ENCODE peak calls at places on chromosome 18, in eight cellular contexts. G is activated naive CD4-positive, alpha-beta T cell treated with anti-CD3 and anti-CD28 coated beads, Interleukin-2, amount 50 U/mL, for 72 hours; P is heart right ventricle; O is mesothelial cell of epicardium; N is midbrain; U is astrocyte of the cerebellum; W is head of caudate nucleus; M is Panc1. F is an unnamed sample.

GRCh38 chr18:79873449-79874110 is 75.8 kb downstream of the KCNG2 start:
- DNase-seq in U (no peak), W (peak), N (no peak), P (no peak), O (no peak), M (no peak), G (no peak), F (peak)

GRCh38 chr18:48002933-48003365 is 72.5 kb upstream of the SMAD2 start:
- DNase-seq in P (peak), W (no peak), M (peak), O (no peak), G (no peak), N (no peak), U (peak), F (no peak)

GRCh38 chr18:13279181-13280065 is 60.9 kb downstream of the LDLRAD4 start:
- DNase-seq in G (peak), W (peak), M (no peak), P (no peak), U (no peak), O (no peak), N (no peak), F (no peak)

GRCh38 chr18:46712406-46712805 is 44.4 kb downstream of the ST8SIA5 start:
- DNase-seq in O (no peak), G (no peak), N (no peak), P (peak), U (peak), M (no peak), W (no peak), F (no peak)

GRCh38 chr18:46720521-46720920 is 36.3 kb downstream of the ST8SIA5 start:
- DNase-seq in G (no peak), U (no peak), M (no peak), N (no peak), P (no peak), O (no peak), W (no peak), F (no peak)

GRCh38 chr18:50508228-50508627 is 51.7 kb upstream of the MAPK4 start:
- DNase-seq in M (no peak), P (no peak), W (no peak), O (no peak), G (no peak), N (no peak), U (no peak), F (no peak)

GRCh38 chr18:22009242-22009641 is 160.1 kb upstream of the GATA6 start:
- DNase-seq in G (no peak), O (no peak), W (no peak), M (no peak), U (no peak), N (no peak), P (no peak), F (no peak)

GRCh38 chr18:74819433-74820059 is 221.9 kb downstream of the ZNF407 start:
- DNase-seq in O (no peak), N (peak), W (peak), M (no peak), G (no peak), U (no peak), P (no peak), F (no peak)

GRCh38 chr18:53004798-53005197 is 664.8 kb downstream of the DCC start:
- DNase-seq in P (no peak), N (no peak), G (no peak), O (no peak), M (no peak), U (no peak), W (no peak), F (no peak)

GRCh38 chr18:32019251-32019943 is 772 bp downstream of the RNF125 start:
- DNase-seq in M (no peak), P (peak), G (peak), W (peak), U (no peak), O (no peak), N (peak), F (peak)

GRCh38 chr18:56541790-56542189 is 96.6 kb downstream of the TXNL1 start:
- DNase-seq in O (no peak), M (no peak), N (no peak), U (no peak), P (no peak), G (no peak), W (no peak), F (no peak)

GRCh38 chr18:62621546-62621945 is 93.8 kb upstream of the PHLPP1 start:
- DNase-seq in M (no peak), G (no peak), N (no peak), W (peak), O (no peak), P (peak), U (no peak), F (no peak)

GRCh38 chr18:72830109-72830508 is 37.7 kb downstream of the NETO1 start:
- DNase-seq in O (no peak), W (no peak), G (no peak), U (peak), M (no peak), N (peak), P (peak), F (no peak)

GRCh38 chr18:27921904-27922541 is 254.9 kb downstream of the CDH2 start:
- DNase-seq in P (no peak), U (peak), M (no peak), O (peak), G (no peak), W (no peak), N (no peak), F (no peak)

GRCh38 chr18:6624271-6624670 is 105.2 kb upstream of the ARHGAP28 start:
- DNase-seq in N (no peak), W (no peak), U (peak), G (no peak), P (no peak), O (no peak), M (no peak), F (no peak)

GRCh38 chr18:3012306-3012919 is 531 bp downstream of the LPIN2 start:
- DNase-seq in M (no peak), O (no peak), P (peak), W (peak), N (peak), U (no peak), G (peak), F (peak)

GRCh38 chr18:75223687-75224347 is 13.2 kb downstream of the TSHZ1 start:
- DNase-seq in U (no peak), P (no peak), N (no peak), O (no peak), M (no peak), W (no peak), G (no peak), F (no peak)

GRCh38 chr18:55522011-55522410 is 66.0 kb downstream of the TCF4 start:
- DNase-seq in U (no peak), M (no peak), G (peak), P (no peak), O (no peak), N (peak), W (peak), F (no peak)

GRCh38 chr18:37529863-37530262 is 35.7 kb downstream of the CELF4 start:
- DNase-seq in N (no peak), O (no peak), W (no peak), M (no peak), U (no peak), P (peak), G (no peak), F (no peak)

GRCh38 chr18:43049021-43049420 is 66.5 kb downstream of the RIT2 start:
- DNase-seq in M (no peak), N (peak), U (peak), G (no peak), P (no peak), W (no peak), O (no peak), F (peak)

GRCh38 chr18:24428709-24429108 is 2.2 kb downstream of the IMPACT start:
- DNase-seq in W (no peak), O (no peak), G (no peak), P (no peak), N (no peak), M (no peak), U (no peak), F (no peak)

GRCh38 chr18:63192171-63192884 is 127.2 kb downstream of the BCL2 start:
- DNase-seq in P (no peak), U (no peak), M (no peak), W (no peak), N (no peak), G (no peak), O (no peak), F (no peak)

GRCh38 chr18:69161383-69162028 is 239.2 kb upstream of the DOK6 start:
- DNase-seq in O (no peak), N (no peak), U (no peak), P (no peak), W (no peak), G (no peak), M (no peak), F (no peak)

GRCh38 chr18:23998811-23999210 is 15.7 kb upstream of the TTC39C start:
- DNase-seq in P (no peak), G (no peak), O (no peak), N (no peak), W (no peak), M (no peak), U (no peak), F (no peak)

GRCh38 chr18:7370375-7370774 is 139.5 kb downstream of the LRRC30 start:
- DNase-seq in O (no peak), U (no peak), G (no peak), N (no peak), P (peak), M (no peak), W (peak), F (no peak)

GRCh38 chr18:49487711-49488310 is 777 bp upstream of the C18orf32 start:
- DNase-seq in W (no peak), P (no peak), N (no peak), M (no peak), U (no peak), G (peak), O (no peak), F (no peak)

F was measured in tibial nerve.